ENCODE peak calls at places on chromosome 18, in six cellular contexts. H, O, U, F, S and R are unnamed samples.

GRCh38 chr18:55034742-55035141 is 75.5 kb upstream of the CCDC68 start:
- DNase-seq in H (no peak), U (no peak), F (no peak), S (no peak), O (peak; percentile 60), R (no peak)

GRCh38 chr18:5058768-5059539 is 138.1 kb downstream of the AKAIN1 start:
- DNase-seq in F (peak; percentile 26), S (no peak), U (peak; percentile 12), H (peak; percentile 41), O (no peak), R (no peak)

GRCh38 chr18:39825485-39825884 is 2129.5 kb upstream of the PIK3C3 start:
- DNase-seq in O (no peak), U (peak; percentile 33), F (no peak), H (no peak), S (no peak), R (no peak)

GRCh38 chr18:28115149-28115550 is 61.8 kb downstream of the CDH2 start:
- DNase-seq in O (peak; percentile 99), H (no peak), U (peak; percentile 89), F (no peak), S (no peak), R (peak; percentile 40)

GRCh38 chr18:44392933-44393332 is 287.8 kb upstream of the SETBP1 start:
- DNase-seq in U (no peak), O (no peak), F (no peak), S (no peak), H (no peak), R (peak; percentile 27)

GRCh38 chr18:31489311-31489710 is 8.7 kb upstream of the DSG2 start:
- DNase-seq in S (no peak), U (no peak), H (no peak), F (no peak), O (peak; percentile 44), R (no peak)

GRCh38 chr18:69872661-69873060 is 75.0 kb downstream of the CD226 start:
- DNase-seq in U (no peak), S (no peak), H (no peak), O (no peak), F (no peak), R (no peak)

GRCh38 chr18:67468038-67468437 is 48.5 kb downstream of the DSEL start:
- DNase-seq in H (no peak), S (no peak), U (no peak), F (no peak), O (no peak), R (no peak)

GRCh38 chr18:58776084-58776483 is 88.6 kb upstream of the ZNF532 start:
- DNase-seq in S (no peak), O (no peak), F (no peak), U (no peak), H (no peak), R (no peak)

GRCh38 chr18:45503988-45504387 is 111.3 kb upstream of the SLC14A2 start:
- DNase-seq in F (no peak), O (no peak), H (no peak), S (no peak), U (no peak), R (no peak)

GRCh38 chr18:63346031-63346430 is 21.0 kb downstream of the KDSR start:
- DNase-seq in S (no peak), H (no peak), U (peak; percentile 64), F (no peak), O (no peak), R (no peak)

GRCh38 chr18:14769381-14769780 is 21.4 kb downstream of the ANKRD30B start:
- DNase-seq in F (no peak), O (no peak), U (no peak), H (no peak), S (no peak), R (no peak)

GRCh38 chr18:21000667-21001066 is 110.9 kb downstream of the ROCK1 start:
- DNase-seq in H (no peak), U (peak; percentile 69), O (peak; percentile 10), S (no peak), F (no peak), R (no peak)

GRCh38 chr18:26017929-26018328 is 72.5 kb downstream of the SS18 start:
- DNase-seq in S (no peak), O (no peak), U (peak; percentile 12), H (no peak), F (no peak), R (no peak)

GRCh38 chr18:37218022-37218590 is 347.5 kb downstream of the CELF4 start:
- DNase-seq in O (no peak), F (no peak), U (no peak), S (no peak), H (no peak), R (no peak)

GRCh38 chr18:64409511-64409910 is 260.6 kb upstream of the LINC00305 start:
- DNase-seq in O (no peak), U (peak; percentile 46), S (no peak), F (no peak), H (no peak), R (no peak)

GRCh38 chr18:31646332-31646822 is 38.0 kb downstream of the B4GALT6 start:
- DNase-seq in F (no peak), H (no peak), S (no peak), O (no peak), U (no peak), R (no peak)

GRCh38 chr18:38301621-38302020 is 736.0 kb upstream of the CELF4 start:
- DNase-seq in U (no peak), O (no peak), S (no peak), H (no peak), F (no peak), R (no peak)

GRCh38 chr18:35610724-35611123 is 29.2 kb downstream of the GALNT1 start:
- DNase-seq in F (no peak), S (no peak), H (no peak), U (no peak), O (no peak), R (no peak)

GRCh38 chr18:59853380-59853779 is 46.4 kb upstream of the PMAIP1 start:
- DNase-seq in F (no peak), S (no peak), U (no peak), O (no peak), H (no peak), R (no peak)

GRCh38 chr18:45374878-45375630 is 240.2 kb upstream of the SLC14A2 start:
- DNase-seq in U (no peak), F (no peak), S (no peak), O (no peak), H (no peak), R (no peak)

GRCh38 chr18:80034068-80034851 is at the start of gene RBFA:
- DNase-seq in U (peak; percentile 100), H (peak; percentile 99), F (peak; percentile 94), O (peak; percentile 90), S (peak; percentile 94), R (peak; percentile 85)

GRCh38 chr18:62339106-62339988 is 14.2 kb downstream of the TNFRSF11A start:
- DNase-seq in S (peak; percentile 39), F (no peak), U (peak; percentile 85), H (no peak), O (peak; percentile 87), R (peak; percentile 85)
- TF ChIP-seq EZH2 in S (no peak), F (no peak), U (no peak), H (no peak), O (no peak), R (no peak)

DNA sequence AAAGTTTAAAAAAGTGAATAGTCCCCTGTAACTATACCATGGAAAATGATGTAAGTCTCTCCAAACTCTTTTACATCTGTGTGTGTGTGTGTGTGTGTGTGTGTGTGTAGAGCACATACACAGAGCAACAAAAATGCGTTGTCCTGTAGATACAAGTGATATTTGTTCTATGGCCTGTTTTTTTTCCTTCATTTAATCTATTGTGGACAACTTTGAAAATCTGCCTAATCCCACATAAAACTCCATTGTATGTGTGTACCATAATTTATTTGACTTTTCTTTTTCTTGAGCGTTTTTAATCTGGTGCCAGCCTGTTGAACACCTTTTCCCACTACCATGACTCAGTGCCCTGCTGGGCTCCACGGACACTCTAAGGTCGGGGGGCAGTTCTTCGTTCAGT is 52.3 kb upstream of the ELOA2 start:
- DNase-seq in H (no peak), F (no peak), U (no peak), S (no peak), O (no peak), R (no peak)
- TF ChIP-seq EZH2 in H (no peak), F (no peak), U (no peak), S (no peak), O (no peak), R (no peak)

DNA sequence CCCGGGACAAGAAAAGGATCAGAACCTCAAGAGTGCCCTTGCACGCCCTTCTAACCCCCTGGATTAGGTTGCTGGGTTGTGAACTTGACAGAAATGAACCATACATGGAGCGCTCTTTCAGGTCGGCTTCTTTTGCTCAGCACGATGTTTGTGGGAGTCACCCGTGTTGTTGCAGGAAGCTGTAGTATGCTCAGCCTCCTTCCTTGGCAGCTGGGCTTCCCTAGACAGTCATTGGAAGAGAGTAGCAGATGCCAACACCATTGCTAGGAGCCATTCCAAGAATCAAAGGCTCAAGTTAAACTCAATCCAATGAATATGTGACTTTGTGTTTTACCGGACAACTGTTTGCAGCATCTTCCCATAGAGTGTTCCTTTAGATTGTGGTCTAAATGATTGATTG is 47.0 kb downstream of the RAB12 start:
- DNase-seq in S (no peak), H (no peak), O (no peak), F (no peak), U (peak; percentile 39), R (no peak)
- TF ChIP-seq EZH2 in S (no peak), H (no peak), O (no peak), F (no peak), U (no peak), R (no peak)

GRCh38 chr18:48862116-48862515 is 88.6 kb downstream of the SMAD7 start:
- DNase-seq in U (no peak), S (no peak), H (no peak), F (no peak), O (no peak), R (no peak)
- TF ChIP-seq EZH2 in U (no peak), S (no peak), H (no peak), F (no peak), O (no peak), R (no peak)

GRCh38 chr18:74611791-74612190 is 14.1 kb downstream of the ZNF407 start:
- DNase-seq in H (no peak), O (no peak), U (no peak), F (no peak), S (no peak), R (no peak)
- TF ChIP-seq EZH2 in H (no peak), O (no peak), U (no peak), F (no peak), S (no peak), R (no peak)

DNA sequence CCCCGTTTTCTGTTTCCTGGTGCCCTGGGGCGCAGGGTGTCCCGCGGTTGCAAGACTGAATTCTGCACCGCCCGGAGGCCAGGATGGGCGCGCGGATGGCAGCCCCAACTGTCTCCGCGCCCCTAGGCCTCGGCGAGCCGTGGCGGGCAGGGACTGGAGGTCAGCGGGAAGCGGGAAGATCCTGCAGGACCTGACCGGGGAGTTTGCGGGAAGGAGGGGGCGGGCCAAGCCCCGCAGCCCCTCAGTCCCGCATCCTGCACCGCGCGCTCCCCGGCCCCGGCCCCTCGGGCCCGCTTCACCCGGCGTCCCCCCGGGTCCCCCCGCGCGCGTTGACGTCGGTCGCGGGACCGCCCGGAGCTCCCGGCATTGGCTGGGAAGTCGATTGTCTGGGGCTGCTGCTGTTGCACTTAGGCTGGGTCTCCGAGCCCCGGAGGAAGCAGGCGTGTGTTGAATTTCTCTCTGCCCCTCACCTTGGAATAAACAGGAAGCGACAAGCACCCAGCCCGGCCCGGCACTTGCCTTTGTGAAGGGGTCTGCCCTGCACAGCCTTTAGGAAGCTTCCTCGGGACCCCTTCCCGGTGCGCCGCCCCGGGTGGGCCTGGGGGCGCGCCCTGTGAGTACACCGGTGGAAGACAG is at the start of gene LDLRAD4:
- DNase-seq in H (peak; percentile 78), U (peak; percentile 27), O (no peak), F (no peak), S (no peak), R (no peak)
- TF ChIP-seq EZH2 in H (no peak), U (peak; percentile 92), O (peak; percentile 96), F (no peak), S (no peak), R (no peak)